ENCODE peak calls at places on chromosomes 3 and 15, in six cellular contexts. L is ovary, E is AG10803, M is left lung, A is Caco-2, C is psoas muscle. D is an unnamed sample.

GRCh38 chr3:148309390-148310035 is 388.2 kb upstream of the AGTR1 start:
- DNase-seq in L (no peak), E (peak), M (no peak), A (peak), C (no peak), D (no peak)

GRCh38 chr15:69298354-69298696 is 387 bp upstream of the PAQR5 start:
- DNase-seq in L (no peak), E (no peak), M (no peak), A (no peak), C (no peak), D (peak)

GRCh38 chr3:136751259-136752045 is 726 bp downstream of the STAG1 start:
- DNase-seq in L (peak), E (peak), M (peak), A (peak), C (peak), D (peak)

GRCh38 chr3:63864008-63864871 is 573 bp downstream of the ATXN7 start:
- DNase-seq in L (peak), E (no peak), M (peak), A (peak), C (peak), D (peak)

GRCh38 chr3:36259580-36259979 is 120.7 kb upstream of the STAC start:
- DNase-seq in L (no peak), E (no peak), M (no peak), A (no peak), C (no peak), D (no peak)

GRCh38 chr3:177676148-177676547 is 478.9 kb upstream of the TBL1XR1 start:
- DNase-seq in L (no peak), E (no peak), M (no peak), A (no peak), C (no peak), D (no peak)

GRCh38 chr15:89556413-89557262 is 18.6 kb upstream of the TICRR start:
- DNase-seq in L (peak), E (peak), M (no peak), A (peak), C (no peak), D (peak)

GRCh38 chr15:86247249-86247955 is 167.7 kb downstream of the AGBL1 start:
- DNase-seq in L (no peak), E (no peak), M (no peak), A (no peak), C (peak), D (no peak)

GRCh38 chr3:38567498-38567897 is 71.4 kb downstream of the EXOG start:
- DNase-seq in L (no peak), E (no peak), M (no peak), A (no peak), C (no peak), D (peak)

GRCh38 chr3:12495749-12496452 is 11.6 kb downstream of the TSEN2 start:
- DNase-seq in L (no peak), E (no peak), M (no peak), A (peak), C (no peak), D (no peak)
- TF ChIP-seq CTCF in L (no peak), E (no peak), M (no peak), A (peak), C (no peak), D (no peak)

GRCh38 chr3:196633658-196634151 is 5.8 kb upstream of the NRROS start:
- DNase-seq in L (no peak), E (no peak), M (no peak), A (no peak), C (no peak), D (peak)
- H3K4me3 ChIP-seq in L (no peak), E (no peak), M (no peak), A (peak), C (peak), D (no peak)

GRCh38 chr3:5084224-5084623 is 37.9 kb upstream of the ARL8B start:
- DNase-seq in L (no peak), E (no peak), M (no peak), A (no peak), C (no peak), D (no peak)

GRCh38 chr3:5078151-5078550 is 43.9 kb upstream of the ARL8B start:
- DNase-seq in L (no peak), E (no peak), M (no peak), A (no peak), C (no peak), D (no peak)

GRCh38 chr3:5079761-5080160 is 42.3 kb upstream of the ARL8B start:
- DNase-seq in L (no peak), E (no peak), M (no peak), A (no peak), C (no peak), D (no peak)

GRCh38 chr3:5082658-5083030 is 39.4 kb upstream of the ARL8B start:
- DNase-seq in L (no peak), E (no peak), M (no peak), A (no peak), C (no peak), D (no peak)

DNA sequence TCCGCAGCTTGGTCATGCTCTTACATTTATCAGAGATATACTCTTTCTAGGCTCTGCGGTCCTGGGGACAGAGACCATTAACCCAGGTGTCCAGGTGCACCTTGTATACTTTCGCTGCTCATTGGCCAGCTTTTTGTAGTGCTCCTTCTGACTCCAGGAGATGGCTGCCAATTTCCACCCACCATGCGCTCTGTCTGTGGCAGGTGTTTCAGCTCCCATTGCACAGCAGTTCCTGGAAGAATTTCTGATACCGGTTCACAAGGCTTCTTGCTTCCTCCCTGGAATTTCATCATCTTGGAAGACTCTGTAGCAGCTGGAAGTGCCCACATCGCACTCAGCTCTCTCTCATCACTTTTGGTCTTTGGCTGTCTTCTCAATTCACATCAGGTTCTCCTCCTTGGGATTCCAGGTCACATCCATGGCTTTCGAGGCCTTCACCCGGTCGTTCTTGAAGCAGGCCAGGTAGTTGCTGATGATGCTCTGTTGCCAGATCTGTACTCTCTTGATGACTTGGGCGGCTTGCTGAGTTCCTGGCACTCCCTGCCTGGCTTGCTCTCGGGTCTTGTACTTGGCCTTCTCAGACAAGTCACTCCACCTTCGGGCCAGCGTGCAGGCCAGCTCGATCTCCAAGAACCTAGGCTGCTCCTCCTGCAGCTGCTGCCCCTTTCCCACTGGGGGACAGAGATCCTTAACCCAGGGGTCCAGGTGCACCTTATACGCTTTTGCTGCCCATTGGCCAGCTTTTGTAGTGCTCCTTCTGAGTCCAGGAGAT is 41.1 kb upstream of the ARL8B start:
- DNase-seq in L (no peak), E (no peak), M (no peak), A (no peak), C (no peak), D (no peak)
- TF ChIP-seq CTCF in L (no peak), E (no peak), M (no peak), A (no peak), C (no peak), D (no peak)

GRCh38 chr3:49029563-49029884 is 326 bp upstream of the IMPDH2 start:
- DNase-seq in L (no peak), E (no peak), M (no peak), A (no peak), C (no peak), D (no peak)
- H3K4me3 ChIP-seq in L (no peak), E (peak), M (peak), A (peak), C (peak), D (peak)

DNA sequence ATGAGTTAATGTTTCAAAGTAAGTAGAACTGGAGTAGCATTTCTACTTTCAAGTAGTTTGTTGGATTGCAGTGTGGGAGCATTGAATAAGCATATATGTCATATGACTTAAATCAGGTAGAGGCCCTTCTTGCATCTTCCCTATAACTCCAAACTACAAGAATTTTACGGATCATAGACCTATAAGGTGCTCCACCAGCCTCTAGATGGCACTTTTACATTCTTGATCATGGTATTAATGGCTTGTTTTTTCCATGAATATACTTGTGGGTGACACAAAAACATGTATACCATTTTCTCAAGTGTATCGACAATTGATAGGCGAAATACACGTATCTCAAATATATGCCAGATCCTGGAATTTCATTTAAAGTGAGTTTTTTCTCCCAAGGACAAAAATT is 311.1 kb downstream of the ZPLD1 start:
- DNase-seq in L (no peak), E (peak), M (no peak), A (no peak), C (no peak), D (no peak)
- TF ChIP-seq CTCF in L (no peak), E (peak), M (no peak), A (peak), C (no peak), D (no peak)

DNA sequence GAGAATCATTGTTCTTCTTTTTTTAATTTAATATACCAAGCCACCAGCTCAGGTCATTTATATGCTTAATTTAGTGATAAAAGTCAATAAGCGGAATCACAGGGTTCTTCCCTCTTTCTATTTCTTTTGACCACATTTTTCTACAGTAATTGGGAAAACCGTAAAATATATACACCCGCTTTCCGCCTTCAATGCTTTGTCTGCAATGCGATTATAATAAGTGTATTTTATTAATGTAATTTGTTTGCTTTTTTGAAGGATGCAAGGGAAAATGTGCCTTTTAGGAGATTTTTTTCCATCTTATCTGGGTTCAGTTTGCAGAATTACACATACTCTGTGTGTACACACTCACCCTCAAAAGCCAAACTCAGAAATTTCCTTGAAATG is 8.1 kb downstream of the SOX14 start:
- DNase-seq in L (no peak), E (no peak), M (no peak), A (no peak), C (no peak), D (no peak)
- H3K4me3 ChIP-seq in L (no peak), E (no peak), M (no peak), A (no peak), C (peak), D (no peak)

GRCh38 chr15:78075490-78076230 is 1.9 kb downstream of the TBC1D2B start:
- DNase-seq in L (peak), E (peak), M (peak), A (no peak), C (no peak), D (peak)
- TF ChIP-seq CTCF in L (no peak), E (no peak), M (no peak), A (no peak), C (no peak), D (peak)